ENCODE peak calls at places on chromosomes 3 and 15, in four cellular contexts. S is mesendoderm, B is brain microvascular endothelial cell, L is sigmoid colon. F is an unnamed sample.

GRCh38 chr3:9316881-9317341 is 45.9 kb upstream of the THUMPD3 start:
- DNase-seq in S (peak), B (peak), L (peak), F (peak)

GRCh38 chr3:152835311-152836102 is 576 bp downstream of the P2RY1 start:
- DNase-seq in S (peak), B (peak), L (peak), F (peak)

GRCh38 chr3:72310028-72310987 is 525.4 kb upstream of the PROK2 start:
- DNase-seq in S (no peak), B (peak), L (no peak), F (no peak)

GRCh38 chr3:45640091-45640507 is 45.5 kb downstream of the LIMD1 start:
- DNase-seq in S (no peak), B (no peak), L (no peak), F (no peak)

GRCh38 chr15:90322531-90322930 is 29.6 kb upstream of the ZNF774 start:
- DNase-seq in S (peak), B (no peak), L (peak), F (no peak)

GRCh38 chr3:80000022-80000421 is 232.2 kb upstream of the ROBO1 start:
- DNase-seq in S (no peak), B (no peak), L (no peak), F (no peak)

GRCh38 chr3:150149651-150150051 is 179.0 kb upstream of the PFN2 start:
- DNase-seq in S (no peak), B (peak), L (no peak), F (no peak)

GRCh38 chr3:58414538-58415197 is 19.0 kb downstream of the PDHB start:
- DNase-seq in S (peak), B (peak), L (peak), F (no peak)

GRCh38 chr3:10845240-10845761 is 29.3 kb downstream of the SLC6A11 start:
- DNase-seq in S (no peak), B (no peak), L (no peak), F (no peak)

GRCh38 chr15:75904241-75904631 is 558 bp downstream of the FBXO22 start:
- DNase-seq in S (peak), B (peak), L (no peak), F (peak)

GRCh38 chr3:134093906-134094305 is 64.2 kb upstream of the SLCO2A1 start:
- DNase-seq in S (no peak), B (no peak), L (no peak), F (no peak)

GRCh38 chr3:188362405-188362831 is 208.5 kb downstream of the LPP start:
- DNase-seq in S (peak), B (peak), L (no peak), F (no peak)

GRCh38 chr15:35506272-35506870 is 39.6 kb downstream of the DPH6 start:
- DNase-seq in S (no peak), B (no peak), L (no peak), F (no peak)

GRCh38 chr3:39317571-39318169 is 11.8 kb upstream of the CCR8 start:
- DNase-seq in S (peak), B (no peak), L (no peak), F (no peak)

GRCh38 chr3:40086890-40087884 is 222.3 kb upstream of the EIF1B start:
- DNase-seq in S (no peak), B (no peak), L (no peak), F (no peak)

GRCh38 chr3:126551839-126552687 is 6.7 kb downstream of the C3orf22 start:
- DNase-seq in S (no peak), B (no peak), L (peak), F (peak)

GRCh38 chr3:146543461-146544012 is 870 bp downstream of the PLSCR1 start:
- DNase-seq in S (no peak), B (no peak), L (no peak), F (no peak)

GRCh38 chr3:53140575-53141467 is 10.6 kb upstream of the RFT1 start:
- DNase-seq in S (peak), B (peak), L (no peak), F (no peak)

GRCh38 chr15:58842713-58843396 is 71.8 kb downstream of the MINDY2 start:
- DNase-seq in S (no peak), B (no peak), L (no peak), F (no peak)

GRCh38 chr3:183163563-183163962 is 1.0 kb upstream of the LAMP3 start:
- DNase-seq in S (no peak), B (no peak), L (no peak), F (no peak)

GRCh38 chr15:52331490-52332240 is 36.1 kb upstream of the MYO5C start:
- DNase-seq in S (peak), B (peak), L (no peak), F (no peak)

GRCh38 chr3:47452460-47453215 is 23.1 kb downstream of the SCAP start:
- DNase-seq in S (no peak), B (no peak), L (no peak), F (no peak)

GRCh38 chr15:31148622-31149505 is 47.3 kb upstream of the TRPM1 start:
- DNase-seq in S (no peak), B (no peak), L (no peak), F (no peak)

GRCh38 chr15:92385096-92385495 is 8.6 kb upstream of the ST8SIA2 start:
- DNase-seq in S (peak), B (peak), L (no peak), F (no peak)

GRCh38 chr3:5019411-5020261 is 40.4 kb downstream of the BHLHE40 start:
- DNase-seq in S (no peak), B (no peak), L (no peak), F (no peak)

GRCh38 chr3:114451051-114451451 is 157.2 kb downstream of the TIGIT start:
- DNase-seq in S (no peak), B (no peak), L (no peak), F (no peak)

GRCh38 chr3:114451561-114452018 is 157.8 kb downstream of the TIGIT start:
- DNase-seq in S (no peak), B (peak), L (no peak), F (no peak)

GRCh38 chr3:114450008-114450596 is 156.3 kb downstream of the TIGIT start:
- DNase-seq in S (no peak), B (no peak), L (no peak), F (no peak)

GRCh38 chr3:114453296-114453888 is 159.6 kb downstream of the TIGIT start:
- DNase-seq in S (no peak), B (no peak), L (no peak), F (no peak)

GRCh38 chr3:114452176-114452744 is 158.4 kb downstream of the TIGIT start:
- DNase-seq in S (no peak), B (no peak), L (no peak), F (no peak)
- H3K27ac ChIP-seq in S (no peak), B (no peak), L (peak), F (no peak)

GRCh38 chr3:185688808-185689207 is 102.7 kb downstream of the SENP2 start:
- DNase-seq in S (peak), B (peak), L (no peak), F (peak)
- H3K27ac ChIP-seq in S (peak), B (peak), L (no peak), F (no peak)

DNA sequence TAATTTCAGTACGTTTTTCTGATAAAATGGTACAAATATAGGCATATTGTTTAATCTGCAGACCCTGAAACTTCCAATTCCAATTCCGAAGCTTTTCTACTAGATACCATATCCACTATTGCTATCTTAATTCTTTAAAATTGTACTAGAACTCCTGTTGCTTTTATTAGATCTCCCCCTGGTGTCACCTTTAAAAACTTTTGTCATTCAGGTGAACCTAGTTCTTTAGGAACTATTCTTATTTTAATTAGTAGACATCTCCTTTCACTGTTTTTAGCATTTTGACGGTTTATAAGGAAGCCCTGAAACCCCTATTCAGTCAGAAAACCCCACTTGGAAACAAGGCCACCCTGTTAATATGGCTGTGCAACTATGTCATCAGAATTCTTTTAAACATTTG is 22.3 kb downstream of the C2CD4B start:
- DNase-seq in S (no peak), B (no peak), L (no peak), F (no peak)
- H3K27ac ChIP-seq in S (no peak), B (no peak), L (no peak), F (no peak)

DNA sequence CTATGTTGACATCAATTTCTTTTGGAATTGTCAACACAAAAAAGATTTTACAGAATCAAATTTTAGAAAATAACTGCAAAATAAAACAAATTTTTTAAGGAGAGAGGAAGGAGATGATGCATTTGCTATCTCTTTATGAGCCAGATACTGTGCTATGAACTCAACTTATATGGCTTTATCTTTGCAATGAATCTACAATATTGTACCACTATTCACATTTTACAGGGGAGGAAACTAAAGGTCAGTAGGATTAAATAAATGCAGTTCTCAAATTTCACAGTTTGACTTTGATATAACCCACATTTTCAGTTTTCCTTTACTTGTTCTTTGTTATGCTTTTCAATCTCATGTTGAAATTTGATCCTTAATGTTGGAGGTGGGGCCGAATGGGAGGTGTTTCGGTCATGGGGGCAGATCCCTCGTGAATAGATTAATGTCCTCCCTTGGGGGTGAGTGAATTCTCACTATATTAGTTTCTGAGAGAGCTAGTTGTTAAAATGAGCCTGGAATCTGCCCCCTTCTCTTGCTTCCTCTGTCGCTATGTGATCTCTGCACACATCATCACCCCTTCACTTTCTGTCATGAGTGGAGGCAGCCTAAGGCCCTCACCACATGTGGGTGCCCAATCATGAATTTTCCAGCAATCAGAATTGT is 44.6 kb downstream of the CD200 start:
- DNase-seq in S (no peak), B (peak), L (no peak), F (no peak)
- H3K27ac ChIP-seq in S (no peak), B (peak), L (no peak), F (no peak)

DNA sequence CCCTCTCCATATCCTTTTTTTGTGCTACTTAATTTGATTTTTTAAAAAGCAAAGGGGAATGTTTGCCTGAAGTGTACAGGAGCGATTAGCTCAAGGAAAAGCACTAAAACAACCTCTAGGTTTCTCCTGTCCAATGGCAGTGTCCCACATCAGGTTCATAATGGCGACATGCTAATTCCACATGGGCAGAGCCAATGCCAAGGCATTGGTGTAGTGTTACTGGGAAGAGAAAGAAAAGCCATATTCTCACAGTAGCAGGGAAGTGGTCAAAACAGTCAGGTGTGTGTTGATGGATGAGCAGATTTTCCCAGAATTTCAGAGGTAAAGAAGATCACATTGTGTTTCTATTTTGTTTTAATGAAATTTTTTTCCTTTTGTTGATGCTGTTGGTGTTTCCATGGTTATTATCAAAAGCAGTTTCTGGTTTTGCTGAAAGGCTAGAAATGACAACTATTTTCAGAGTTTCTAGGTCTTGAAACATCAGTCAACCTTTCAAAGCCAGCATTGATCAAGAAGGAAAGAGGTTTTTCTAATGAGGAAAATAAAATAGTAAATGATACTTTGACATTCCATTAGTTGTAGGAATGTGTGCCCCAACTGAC is 65.2 kb downstream of the FNDC3B start:
- DNase-seq in S (peak), B (peak), L (no peak), F (peak)
- H3K27ac ChIP-seq in S (no peak), B (peak), L (no peak), F (no peak)